ENCODE peak calls at places on chromosomes 1 and 21, in eight cellular contexts. Q is fibroblast of lung, E is foreskin keratinocyte, I is neural progenitor cell, U is ovary, W is transverse colon, C is heart right ventricle, P is cardiac muscle cell. R is an unnamed sample.

GRCh38 chr1:222914861-222915632 is 100.2 kb downstream of the DISP1 start:
- DNase-seq in P (no peak), Q (peak; percentile 82), U (no peak), I (no peak), C (no peak), W (no peak), E (peak; percentile 60), R (no peak)

GRCh38 chr21:21003701-21004100 is 5.5 kb downstream of the NCAM2 start:
- DNase-seq in W (no peak), I (peak; percentile 56), Q (peak; percentile 23), P (peak; percentile 49), U (no peak), E (no peak), C (no peak), R (no peak)

GRCh38 chr21:29196021-29196663 is 65.7 kb downstream of the MAP3K7CL start:
- DNase-seq in Q (peak; percentile 93), P (no peak), U (no peak), C (no peak), W (peak; percentile 51), I (no peak), E (peak; percentile 83), R (no peak)

GRCh38 chr21:26449161-26449560 is 123.9 kb downstream of the CYYR1 start:
- DNase-seq in U (no peak), E (peak; percentile 92), C (no peak), P (peak; percentile 36), W (no peak), I (no peak), Q (peak; percentile 69), R (no peak)

GRCh38 chr1:107526524-107527198 is 385.8 kb downstream of the NTNG1 start:
- DNase-seq in P (no peak), Q (no peak), E (no peak), U (no peak), C (no peak), W (no peak), I (no peak), R (no peak)

GRCh38 chr1:91712981-91713841 is 172.7 kb downstream of the TGFBR3 start:
- DNase-seq in U (peak; percentile 71), E (no peak), W (peak; percentile 37), Q (peak; percentile 6), C (peak; percentile 67), P (no peak), I (no peak), R (peak; percentile 73)

GRCh38 chr1:91697322-91698260 is 188.4 kb downstream of the TGFBR3 start:
- DNase-seq in Q (peak; percentile 58), P (no peak), U (no peak), I (no peak), E (no peak), W (no peak), C (no peak), R (no peak)

GRCh38 chr1:235408503-235408960 is 41.3 kb downstream of the TBCE start:
- DNase-seq in I (no peak), P (no peak), W (no peak), E (no peak), C (no peak), Q (no peak), U (no peak), R (no peak)

GRCh38 chr1:192817202-192817601 is 8.4 kb downstream of the RGS2 start:
- DNase-seq in W (no peak), E (no peak), C (no peak), Q (no peak), U (no peak), P (no peak), I (no peak), R (no peak)

GRCh38 chr1:26159113-26160039 is 497 bp downstream of the FAM110D start:
- DNase-seq in P (peak; percentile 54), E (no peak), U (no peak), Q (no peak), C (peak; percentile 48), I (no peak), W (no peak), R (peak; percentile 66)

GRCh38 chr1:30942326-30942978 is 33.9 kb upstream of the SDC3 start:
- DNase-seq in Q (no peak), E (no peak), U (no peak), C (no peak), P (no peak), W (no peak), I (no peak), R (no peak)

GRCh38 chr1:14655386-14655785 is 56.9 kb downstream of the KAZN start:
- DNase-seq in E (no peak), W (no peak), P (no peak), Q (no peak), I (no peak), U (no peak), C (no peak), R (no peak)
- H3K27me3 ChIP-seq in E (no peaks in the 10 kb centered on the region), W (no peaks in the 10 kb centered on the region), P (no peaks in the 10 kb centered on the region), Q (no peaks in the 10 kb centered on the region), I (no peaks in the 10 kb centered on the region), U (no peaks in the 10 kb centered on the region), C (peaks cover 6% of the 10 kb centered on the region), R (no peaks in the 10 kb centered on the region)

GRCh38 chr1:110069302-110070281 is 880 bp downstream of the ALX3 start:
- DNase-seq in P (peak; percentile 12), C (no peak), E (no peak), I (peak; percentile 68), W (no peak), U (no peak), Q (no peak), R (no peak)

GRCh38 chr1:110070282-110070967 is at the start of gene ALX3:
- DNase-seq in W (no peak), I (peak; percentile 51), Q (no peak), C (no peak), E (no peak), U (no peak), P (peak; percentile 18), R (no peak)

GRCh38 chr1:110067957-110068645 is 2.4 kb downstream of the ALX3 start:
- DNase-seq in E (no peak), U (no peak), Q (no peak), C (no peak), P (peak; percentile 49), W (no peak), I (peak; percentile 75), R (no peak)

GRCh38 chr1:110067429-110067956 is 3.0 kb downstream of the ALX3 start:
- DNase-seq in P (peak; percentile 25), E (no peak), W (no peak), I (peak; percentile 56), C (no peak), Q (no peak), U (no peak), R (no peak)

GRCh38 chr1:110068646-110069301 is 1.7 kb downstream of the ALX3 start:
- DNase-seq in E (no peak), W (no peak), C (no peak), I (peak; percentile 75), Q (no peak), U (no peak), P (peak; percentile 32), R (no peak)
- H3K27me3 ChIP-seq in E (peaks cover 81% of the 10 kb centered on the region), W (peaks cover 81% of the 10 kb centered on the region), C (peaks cover 65% of the 10 kb centered on the region), I (peaks cover 99% of the 10 kb centered on the region), Q (peaks cover 70% of the 10 kb centered on the region), U (peaks cover 10% of the 10 kb centered on the region), P (peaks cover 91% of the 10 kb centered on the region), R (peaks cover 54% of the 10 kb centered on the region)

GRCh38 chr1:10808441-10808840 is 12.0 kb upstream of the CASZ1 start:
- DNase-seq in P (no peak), Q (no peak), U (no peak), W (no peak), I (no peak), E (no peak), C (no peak), R (no peak)
- H3K27me3 ChIP-seq in P (no peaks in the 10 kb centered on the region), Q (peaks cover 13% of the 10 kb centered on the region), U (no peaks in the 10 kb centered on the region), W (peaks cover 4% of the 10 kb centered on the region), I (no peaks in the 10 kb centered on the region), E (peaks cover 21% of the 10 kb centered on the region), C (peaks cover 5% of the 10 kb centered on the region), R (no peaks in the 10 kb centered on the region)

GRCh38 chr1:22204989-22205913 is 62.4 kb upstream of the WNT4 start:
- DNase-seq in Q (no peak), C (no peak), E (no peak), W (no peak), I (no peak), U (no peak), P (no peak), R (no peak)

GRCh38 chr1:22206551-22207125 is 63.7 kb upstream of the WNT4 start:
- DNase-seq in Q (no peak), U (no peak), I (no peak), W (no peak), P (no peak), C (no peak), E (no peak), R (no peak)

GRCh38 chr1:22201023-22201422 is 58.1 kb upstream of the WNT4 start:
- DNase-seq in I (no peak), Q (no peak), P (no peak), E (no peak), U (no peak), C (no peak), W (no peak), R (no peak)

GRCh38 chr1:22203335-22203734 is 60.4 kb upstream of the WNT4 start:
- DNase-seq in C (no peak), Q (no peak), I (no peak), P (no peak), W (no peak), E (no peak), U (no peak), R (no peak)

DNA sequence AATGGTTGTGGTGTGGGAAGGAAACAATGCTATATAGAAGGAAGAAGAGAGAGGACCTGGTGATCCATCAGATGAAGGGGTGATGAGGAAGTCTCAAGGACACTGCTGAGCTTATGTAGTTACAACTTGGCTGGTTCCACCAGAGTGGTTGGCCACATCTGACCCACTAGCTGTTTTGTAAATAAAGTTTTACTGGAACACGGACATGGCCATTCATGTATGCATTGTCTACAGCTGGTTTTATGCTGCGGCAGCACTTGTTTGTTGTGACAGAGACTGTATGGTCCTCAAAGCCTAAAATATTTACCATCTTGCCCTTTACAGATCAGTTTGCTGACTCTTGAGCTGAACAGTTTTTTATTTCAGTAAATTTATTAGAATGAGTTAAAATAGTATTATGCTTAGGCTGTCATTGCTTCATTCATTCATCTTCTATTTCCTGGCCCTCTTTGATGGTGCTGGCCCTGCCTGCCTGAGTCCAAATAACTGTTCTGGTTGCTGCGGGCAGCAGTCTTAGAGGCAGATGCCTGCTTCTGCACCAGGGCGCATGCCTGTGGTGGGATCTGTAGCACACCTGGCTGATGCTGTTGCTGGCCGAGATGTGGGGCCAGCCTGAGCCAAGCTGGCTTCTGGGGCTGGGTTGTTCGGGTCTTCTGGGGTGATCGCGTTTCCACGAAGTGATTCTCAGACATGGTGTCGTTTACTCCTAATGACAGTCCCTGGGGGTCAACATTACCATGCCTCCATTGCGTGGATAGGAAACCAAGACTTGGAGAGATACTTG is 61.4 kb upstream of the WNT4 start:
- DNase-seq in C (no peak), E (no peak), I (no peak), Q (no peak), W (no peak), U (no peak), P (no peak), R (no peak)
- H3K27me3 ChIP-seq in C (peaks cover 30% of the 10 kb centered on the region), E (peaks cover 59% of the 10 kb centered on the region), I (peaks cover 99% of the 10 kb centered on the region), Q (peaks cover 34% of the 10 kb centered on the region), W (peaks cover 31% of the 10 kb centered on the region), U (no peaks in the 10 kb centered on the region), P (peaks cover 21% of the 10 kb centered on the region), R (peaks cover 59% of the 10 kb centered on the region)

R was measured in heart left ventricle.